ENCODE peak calls at places on chromosomes 5 and 9, in five cellular contexts. X, N, I, J and S are unnamed samples.

GRCh38 chr5:59246470-59247250 is 646.9 kb downstream of the PDE4D start:
- DNase-seq in I (no peak), N (no peak), J (no peak), X (no peak), S (no peak)

GRCh38 chr5:163993126-163993525 is 487.7 kb downstream of the MAT2B start:
- DNase-seq in I (no peak), N (no peak), X (no peak), J (no peak), S (no peak)

GRCh38 chr9:7967093-7967827 is 167.7 kb upstream of the DMAC1 start:
- DNase-seq in N (no peak), X (no peak), I (no peak), J (no peak), S (no peak)

GRCh38 chr5:172171118-172171775 is 16.8 kb downstream of the STK10 start:
- DNase-seq in I (no peak), N (no peak), X (no peak), J (no peak), S (no peak)

GRCh38 chr5:14673443-14673842 is 8.9 kb downstream of the OTULIN start:
- DNase-seq in I (no peak), J (no peak), X (no peak), N (no peak), S (no peak)

GRCh38 chr5:59116231-59116900 is 533.5 kb downstream of the RAB3C start:
- DNase-seq in I (no peak), X (no peak), J (no peak), N (no peak), S (no peak)

GRCh38 chr9:130934702-130935659 is 4.1 kb downstream of the FIBCD1 start:
- DNase-seq in N (no peak), I (no peak), X (peak), J (no peak), S (peak)

GRCh38 chr9:130118841-130119520 is 53.2 kb upstream of the NCS1 start:
- DNase-seq in I (no peak), J (no peak), X (no peak), N (peak), S (no peak)

GRCh38 chr9:70256123-70256551 is 2.6 kb upstream of the SMC5 start:
- DNase-seq in J (no peak), N (no peak), X (no peak), I (no peak), S (no peak)

GRCh38 chr9:19102181-19102630 is 498 bp downstream of the HAUS6 start:
- DNase-seq in I (no peak), X (peak), J (no peak), N (peak), S (no peak)

GRCh38 chr9:116795859-116796258 is 108.8 kb downstream of the TRIM32 start:
- DNase-seq in N (no peak), X (no peak), J (no peak), I (no peak), S (no peak)
- TF ChIP-seq JUND in N (no peak), X (no peak), J (no peak), I (no peak), S (no peak)

GRCh38 chr9:121725008-121725795 is 73.8 kb downstream of the DAB2IP start:
- DNase-seq in X (no peak), J (no peak), I (no peak), N (no peak), S (no peak)
- TF ChIP-seq JUND in X (no peak), J (no peak), I (no peak), N (no peak), S (no peak)

DNA sequence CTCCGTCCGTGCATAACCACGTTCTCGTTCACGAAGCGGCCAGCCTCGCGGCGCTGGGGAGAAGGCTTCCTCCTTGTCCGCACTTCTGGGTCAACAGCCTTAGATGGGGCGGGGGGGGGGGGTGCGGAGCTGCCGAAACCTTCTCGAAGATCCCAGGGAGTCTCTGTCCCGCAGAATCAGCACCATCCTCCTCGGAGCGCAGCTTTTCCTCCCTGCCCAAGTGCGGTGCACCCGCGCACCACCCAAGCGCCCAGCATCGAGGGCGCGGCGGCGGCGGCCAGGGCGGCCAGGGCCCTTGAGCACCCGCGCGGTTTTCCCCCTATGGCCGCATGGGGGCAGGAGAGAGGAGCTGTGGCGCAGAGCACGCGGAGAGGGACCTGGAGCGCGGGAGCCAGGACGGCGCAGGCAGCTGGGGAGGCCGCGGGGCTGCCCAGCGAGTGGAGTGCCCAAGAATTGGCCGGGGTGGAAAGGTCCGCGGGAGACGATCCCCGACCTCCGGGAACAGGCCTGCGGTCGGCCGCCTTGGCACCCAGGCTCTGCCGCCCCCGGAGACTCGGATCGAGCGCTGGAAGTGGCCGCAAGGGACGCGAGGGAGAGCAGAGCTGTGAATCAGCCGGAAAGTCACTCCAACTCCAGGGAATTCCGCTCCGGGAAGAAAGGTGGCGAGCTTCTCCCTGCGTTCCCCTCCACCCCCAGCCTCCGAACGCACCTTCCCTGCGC is 43.1 kb downstream of the TMEM174 start:
- DNase-seq in X (peak), N (peak), I (peak), J (no peak), S (peak)
- TF ChIP-seq JUND in X (no peak), N (no peak), I (no peak), J (no peak), S (no peak)

DNA sequence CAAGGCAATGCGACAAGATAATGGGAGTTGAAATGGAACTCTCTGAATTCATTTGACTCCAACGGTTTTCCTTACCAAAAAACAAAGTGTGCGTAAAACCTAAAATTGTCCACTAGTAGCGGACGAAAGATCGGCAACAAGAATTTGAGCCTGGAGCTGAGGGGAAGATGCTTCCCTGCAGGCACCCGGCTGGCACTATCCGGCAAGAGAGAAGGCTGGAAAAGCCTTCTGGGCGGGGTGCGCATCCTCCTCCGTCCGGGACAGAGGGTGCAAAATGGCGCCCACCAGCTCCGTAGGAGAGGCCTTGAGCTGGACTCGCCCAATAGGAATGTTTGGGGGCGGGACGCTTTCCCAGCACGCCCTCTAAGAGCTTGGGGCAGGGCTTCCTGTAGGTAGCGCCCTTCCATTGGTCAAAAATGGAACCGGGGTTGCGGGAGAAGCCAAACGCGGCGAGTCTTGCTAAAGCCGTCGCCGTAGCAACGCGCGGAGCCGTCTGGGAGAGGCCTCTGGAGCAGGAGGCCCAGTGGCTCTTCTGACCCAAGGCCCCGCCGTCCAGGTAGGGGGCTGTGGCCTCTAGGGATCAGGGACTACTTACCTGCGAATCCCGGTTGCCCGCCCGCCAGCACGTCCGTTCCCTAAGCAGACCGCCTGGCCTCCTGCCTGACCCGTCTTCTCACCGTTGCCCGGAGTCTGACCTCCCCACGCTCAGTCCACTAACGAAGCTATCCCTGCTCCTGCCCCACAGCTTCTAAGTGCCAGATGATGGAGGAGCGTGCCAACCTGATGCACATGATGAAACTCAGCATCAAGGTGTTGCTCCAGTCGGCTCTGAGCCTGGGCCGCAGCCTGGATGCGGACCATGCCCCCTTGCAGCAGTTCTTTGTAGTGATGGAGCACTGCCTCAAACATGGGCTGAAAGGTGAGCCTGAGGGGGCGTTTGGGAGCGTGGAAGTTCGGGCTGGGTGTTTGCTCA is 9.2 kb downstream of the RUFY1 start:
- DNase-seq in I (peak), X (peak), J (peak), N (peak), S (peak)
- TF ChIP-seq JUND in I (no peak), X (no peak), J (no peak), N (no peak), S (no peak)